ENCODE peak calls at places on chromosomes 1 and 21, in ten cellular contexts. W, F, V, R, H, O, E, Z, M and Y are unnamed samples.

GRCh38 chr1:205593532-205593931 is 38.3 kb downstream of the ELK4 start:
- DNase-seq in W (no peak), F (no peak), V (no peak), R (no peak), H (no peak), O (no peak), E (no peak), Z (no peak), M (no peak), Y (no peak)

GRCh38 chr1:230210326-230210978 is 143.4 kb downstream of the GALNT2 start:
- DNase-seq in W (no peak), F (no peak), V (no peak), R (no peak), H (no peak), O (no peak), E (no peak), Z (no peak), M (no peak), Y (no peak)

GRCh38 chr1:163650624-163651023 is 328.9 kb downstream of the NUF2 start:
- DNase-seq in W (no peak), F (no peak), V (no peak), R (no peak), H (no peak), O (no peak), E (no peak), Z (no peak), M (no peak), Y (no peak)

GRCh38 chr1:19198820-19199219 is 11.2 kb downstream of the UBR4 start:
- DNase-seq in W (no peak), F (no peak), V (no peak), R (no peak), H (no peak), O (no peak), E (no peak), Z (no peak), M (no peak), Y (no peak)

GRCh38 chr1:240667351-240667750 is 55.4 kb upstream of the GREM2 start:
- DNase-seq in W (no peak), F (no peak), V (no peak), R (no peak), H (no peak), O (no peak), E (no peak), Z (no peak), M (no peak), Y (no peak)

GRCh38 chr1:95953668-95954067 is 719.7 kb downstream of the RWDD3 start:
- DNase-seq in W (no peak), F (no peak), V (no peak), R (no peak), H (no peak), O (no peak), E (peak), Z (no peak), M (no peak), Y (no peak)

GRCh38 chr21:42524341-42525227 is 10.9 kb downstream of the SLC37A1 start:
- DNase-seq in W (peak), F (no peak), V (peak), R (no peak), H (peak), O (no peak), E (no peak), Z (peak), M (no peak), Y (no peak)

GRCh38 chr1:4654764-4655673 is 610 bp downstream of the AJAP1 start:
- DNase-seq in W (no peak), F (no peak), V (peak), R (no peak), H (peak), O (no peak), E (no peak), Z (no peak), M (no peak), Y (no peak)

GRCh38 chr1:91610829-91611228 is 110.2 kb downstream of the CDC7 start:
- DNase-seq in W (no peak), F (no peak), V (no peak), R (no peak), H (no peak), O (no peak), E (peak), Z (no peak), M (no peak), Y (no peak)

GRCh38 chr1:228361314-228362140 is 45.1 kb downstream of the TRIM11 start:
- DNase-seq in W (no peak), F (no peak), V (peak), R (no peak), H (no peak), O (no peak), E (no peak), Z (no peak), M (no peak), Y (no peak)